ENCODE peak calls at places on chromosomes 11 and 22, in four cellular contexts. P, E, Y and V are unnamed samples.
A peak's percentile ranks its signal among the peaks of the same experiment; 100 is the strongest.

GRCh38 chr11:119421941-119422504 is 949 bp downstream of the THY1 start:
- DNase-seq in Y (no peak), E (no peak), P (no peak), V (no peak)

GRCh38 chr11:28932940-28933339 is 824.8 kb downstream of the METTL15 start:
- DNase-seq in E (no peak), Y (no peak), P (no peak), V (no peak)

GRCh38 chr11:116217006-116217405 is 555.8 kb downstream of the BUD13 start:
- DNase-seq in P (peak; percentile 63), Y (no peak), E (peak; percentile 34), V (peak; percentile 33)

GRCh38 chr11:115699733-115700132 is 195.5 kb upstream of the CADM1 start:
- DNase-seq in P (no peak), Y (no peak), E (no peak), V (no peak)

GRCh38 chr11:23865341-23865975 is 631.4 kb upstream of the LUZP2 start:
- DNase-seq in P (no peak), E (no peak), Y (no peak), V (no peak)

GRCh38 chr22:48758021-48758561 is 1069.6 kb downstream of the BRD1 start:
- DNase-seq in Y (no peak), P (no peak), E (no peak), V (no peak)

GRCh38 chr11:76729214-76729613 is 53.9 kb upstream of the TSKU start:
- DNase-seq in E (no peak), P (no peak), Y (no peak), V (no peak)

GRCh38 chr11:63985812-63986155 is 454 bp upstream of the OTUB1 start:
- DNase-seq in E (no peak), Y (peak; percentile 15), P (no peak), V (peak; percentile 29)

GRCh38 chr11:114280696-114281095 is 15.5 kb upstream of the NNMT start:
- DNase-seq in Y (no peak), P (peak; percentile 80), E (peak; percentile 46), V (peak; percentile 80)

GRCh38 chr11:66264383-66264782 is 4.1 kb upstream of the RAB1B start:
- DNase-seq in P (no peak), E (no peak), Y (no peak), V (no peak)

GRCh38 chr11:100682247-100682969 is 4.7 kb upstream of the ARHGAP42 start:
- DNase-seq in Y (no peak), P (no peak), E (no peak), V (no peak)

GRCh38 chr11:86116996-86117705 is 48.3 kb upstream of the PICALM start:
- DNase-seq in Y (no peak), E (no peak), P (no peak), V (no peak)

GRCh38 chr11:81569999-81570398 is 1163.7 kb downstream of the FAM181B start:
- DNase-seq in E (no peak), P (no peak), Y (no peak), V (no peak)

GRCh38 chr11:131694526-131695424 is 324.4 kb downstream of the NTM start:
- DNase-seq in P (peak; percentile 87), Y (no peak), E (peak; percentile 52), V (peak; percentile 72)

GRCh38 chr22:25148149-25148691 is 51.4 kb upstream of the CRYBB3 start:
- DNase-seq in E (no peak), Y (no peak), P (no peak), V (peak; percentile 9)

GRCh38 chr11:63592975-63593395 is 21.2 kb downstream of the PLAAT3 start:
- DNase-seq in E (no peak), Y (no peak), P (peak; percentile 35), V (peak; percentile 34)

GRCh38 chr11:65625628-65626342 is 10.2 kb downstream of the PCNX3 start:
- DNase-seq in P (peak; percentile 54), E (no peak), Y (no peak), V (peak; percentile 39)

GRCh38 chr11:57228600-57228999 is 8.4 kb downstream of the APLNR start:
- DNase-seq in Y (no peak), P (no peak), E (no peak), V (no peak)

GRCh38 chr11:65423516-65424199 is 1.1 kb downstream of the NEAT1 start:
- DNase-seq in P (no peak), E (no peak), Y (no peak), V (no peak)

GRCh38 chr11:16605440-16605970 is 132.9 kb upstream of the C11orf58 start:
- DNase-seq in P (peak; percentile 12), Y (no peak), E (no peak), V (peak; percentile 63)

GRCh38 chr22:26367402-26368245 is 61.4 kb upstream of the ASPHD2 start:
- DNase-seq in P (peak; percentile 69), E (peak; percentile 54), Y (no peak), V (peak; percentile 77)

GRCh38 chr11:73660497-73661034 is 14.2 kb downstream of the PLEKHB1 start:
- DNase-seq in Y (no peak), E (no peak), P (no peak), V (no peak)
- TF ChIP-seq TARDBP in Y (no peak), E (no peak), P (no peak), V (no peak)

GRCh38 chr11:47797633-47798032 is 30.5 kb upstream of the FNBP4 start:
- DNase-seq in Y (no peak), P (no peak), E (no peak), V (peak; percentile 24)
- TF ChIP-seq TARDBP in Y (no peak), P (no peak), E (no peak), V (no peak)

GRCh38 chr11:68167474-68167873 is 45.6 kb downstream of the KMT5B start:
- DNase-seq in Y (no peak), E (no peak), P (no peak), V (no peak)

GRCh38 chr11:68165601-68166000 is 44.4 kb upstream of the CHKA start:
- DNase-seq in E (no peak), Y (no peak), P (no peak), V (no peak)

GRCh38 chr11:68163691-68164090 is 42.5 kb upstream of the CHKA start:
- DNase-seq in Y (no peak), E (no peak), P (no peak), V (no peak)

GRCh38 chr11:68166969-68167368 is 45.8 kb upstream of the CHKA start:
- DNase-seq in Y (no peak), P (no peak), E (no peak), V (no peak)

DNA sequence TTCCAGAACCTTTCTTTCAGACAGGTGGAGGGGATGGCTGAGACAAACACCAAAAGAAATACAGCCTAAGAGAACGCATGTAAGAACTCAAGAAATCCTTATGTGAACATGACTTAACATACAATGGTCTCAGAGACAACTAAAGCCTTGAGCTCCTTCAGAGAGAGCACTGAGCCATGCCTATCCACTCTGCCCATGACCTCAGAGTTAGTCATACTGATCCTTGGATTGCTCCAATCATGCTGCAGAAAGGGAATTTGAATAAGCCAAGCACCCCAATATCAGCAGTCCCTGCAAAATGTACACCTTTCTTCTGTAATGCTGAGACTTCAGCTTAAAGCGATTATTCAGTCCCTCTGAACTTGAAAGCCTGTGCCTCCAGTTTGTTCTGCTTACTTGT is 43.2 kb upstream of the CHKA start:
- DNase-seq in E (no peak), P (no peak), Y (no peak), V (no peak)
- TF ChIP-seq TARDBP in E (no peak), P (no peak), Y (no peak), V (no peak)

GRCh38 chr22:49855491-49855911 is 1.9 kb downstream of the ZBED4 start:
- DNase-seq in Y (no peak), E (no peak), P (no peak), V (no peak)

GRCh38 chr22:49856343-49856742 is 2.7 kb downstream of the ZBED4 start:
- DNase-seq in P (no peak), Y (no peak), E (no peak), V (no peak)

GRCh38 chr22:49852898-49853894 is at the start of gene ZBED4:
- DNase-seq in E (peak; percentile 90), Y (peak; percentile 84), P (peak; percentile 100), V (peak; percentile 96)

GRCh38 chr22:49856766-49857618 is 3.3 kb downstream of the ZBED4 start:
- DNase-seq in Y (no peak), P (no peak), E (no peak), V (no peak)

DNA sequence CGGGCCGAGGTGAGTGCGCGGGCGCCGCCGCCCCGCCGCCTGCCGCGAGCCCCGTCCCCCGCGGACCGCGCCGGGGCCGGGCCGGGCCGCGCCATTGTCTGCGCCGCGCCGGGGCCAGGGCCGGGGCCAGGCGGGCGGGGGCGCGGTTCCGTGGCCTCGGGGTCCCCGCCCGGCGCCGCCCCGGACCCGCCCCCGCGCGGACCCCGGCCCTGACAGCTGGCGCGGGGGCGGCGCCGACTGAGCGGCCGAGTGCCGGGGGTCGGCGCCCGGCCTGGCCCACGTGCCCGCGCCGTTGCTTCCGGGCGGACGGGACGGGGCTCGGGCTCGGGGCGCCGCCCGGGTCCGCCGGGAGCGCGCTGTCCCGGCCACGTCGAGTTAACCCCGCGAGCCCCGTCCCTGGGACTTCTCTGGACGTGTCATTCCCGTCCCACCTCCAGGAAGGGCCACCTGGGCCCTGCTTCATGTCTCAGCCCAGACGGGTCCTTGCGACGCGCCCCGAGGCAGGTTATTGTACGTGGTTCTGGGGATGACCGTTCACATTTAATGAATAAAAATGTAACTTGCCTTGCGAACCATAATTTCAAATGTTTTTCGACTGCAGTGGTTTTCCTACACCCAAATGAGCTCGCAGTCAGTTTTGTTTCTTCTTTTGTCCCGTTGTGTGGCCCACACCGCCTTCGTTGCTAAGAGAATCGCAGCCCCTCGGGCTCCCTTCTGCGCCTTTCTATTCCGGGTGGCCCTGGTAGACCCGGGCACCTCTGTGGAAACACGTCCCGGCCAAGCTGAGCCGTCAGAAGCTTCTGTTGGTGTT is 542 bp downstream of the ZBED4 start:
- DNase-seq in Y (no peak), P (peak; percentile 37), E (no peak), V (peak; percentile 77)
- TF ChIP-seq TARDBP in Y (no peak), P (no peak), E (no peak), V (no peak)

GRCh38 chr11:48095779-48096470 is 115.6 kb downstream of the PTPRJ start:
- DNase-seq in Y (no peak), P (no peak), E (no peak), V (no peak)
- TF ChIP-seq TARDBP in Y (no peak), P (no peak), E (no peak), V (no peak)

GRCh38 chr11:120569903-120570302 is 58.4 kb downstream of the GRIK4 start:
- DNase-seq in Y (no peak), P (no peak), E (peak; percentile 7), V (no peak)

GRCh38 chr11:120568572-120569307 is 57.2 kb downstream of the GRIK4 start:
- DNase-seq in Y (no peak), E (no peak), P (no peak), V (no peak)

GRCh38 chr11:120573756-120574354 is 62.3 kb downstream of the GRIK4 start:
- DNase-seq in E (no peak), P (no peak), Y (no peak), V (no peak)

GRCh38 chr11:120574881-120575280 is 63.3 kb downstream of the GRIK4 start:
- DNase-seq in P (no peak), Y (no peak), E (no peak), V (no peak)

DNA sequence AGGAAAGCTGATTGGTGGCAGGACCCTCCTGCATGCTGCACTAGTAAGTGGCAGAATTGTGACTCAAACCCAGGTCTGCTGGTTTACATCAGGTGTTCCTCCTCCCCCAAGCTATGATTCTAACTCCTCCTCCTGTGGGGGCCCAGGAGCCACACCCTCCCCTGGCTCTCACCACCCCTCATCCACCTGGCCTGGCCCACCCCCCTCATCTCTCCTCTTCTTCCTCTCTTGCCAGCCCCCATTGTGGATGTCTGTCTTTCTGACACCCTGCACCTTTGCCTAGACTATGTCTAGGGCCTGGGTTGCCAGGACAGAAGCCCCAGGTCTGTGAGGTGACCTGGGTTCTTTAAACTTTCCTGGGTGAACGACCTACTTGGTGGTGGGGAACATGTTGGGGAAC is 59.9 kb downstream of the GRIK4 start:
- DNase-seq in Y (no peak), E (no peak), P (no peak), V (no peak)
- TF ChIP-seq TARDBP in Y (no peak), E (no peak), P (no peak), V (no peak)